ENCODE peak calls at places on chromosomes 3 and 15, in five cellular contexts. G is endodermal cell, M is breast epithelium, Z is brain microvascular endothelial cell, O is colonic mucosa. F is an unnamed sample.

GRCh38 chr3:184171562-184171961 is 3.1 kb upstream of the AP2M1 start:
- DNase-seq in Z (peak; percentile 79), O (no peak), G (peak; percentile 49), M (no peak), F (peak; percentile 60)

GRCh38 chr15:45703670-45704328 is 69.0 kb downstream of the SQOR start:
- DNase-seq in O (no peak), M (no peak), G (peak; percentile 79), Z (no peak), F (no peak)

GRCh38 chr3:194032828-194033435 is 103.0 kb upstream of the HES1 start:
- DNase-seq in O (no peak), M (no peak), Z (no peak), G (peak; percentile 82), F (no peak)

GRCh38 chr3:3126477-3127431 is at the start of gene TRNT1:
- DNase-seq in Z (peak; percentile 88), M (peak; percentile 97), O (peak; percentile 96), G (peak; percentile 97), F (peak; percentile 98)

GRCh38 chr15:77519540-77519939 is 98.9 kb downstream of the HMG20A start:
- DNase-seq in M (no peak), O (no peak), Z (no peak), G (peak; percentile 26), F (no peak)

GRCh38 chr3:124333931-124334640 is 342.2 kb upstream of the ROPN1 start:
- DNase-seq in M (no peak), O (no peak), Z (no peak), G (peak; percentile 49), F (no peak)

GRCh38 chr3:129507181-129507831 is 21.1 kb upstream of the RHO start:
- DNase-seq in O (no peak), M (peak; percentile 63), Z (no peak), G (no peak), F (no peak)

GRCh38 chr3:177358085-177358967 is 161.0 kb upstream of the TBL1XR1 start:
- DNase-seq in G (peak; percentile 93), M (peak; percentile 67), O (peak; percentile 83), Z (peak; percentile 80), F (peak; percentile 96)

GRCh38 chr15:40038267-40038653 is 721 bp downstream of the SRP14 start:
- DNase-seq in M (no peak), G (no peak), O (no peak), Z (no peak), F (peak; percentile 41)

GRCh38 chr3:133124511-133124910 is 86.3 kb downstream of the TMEM108 start:
- DNase-seq in O (no peak), M (no peak), Z (no peak), G (no peak), F (peak; percentile 37)

GRCh38 chr3:78337801-78338211 is 1297.9 kb downstream of the ROBO2 start:
- DNase-seq in O (no peak), Z (no peak), G (no peak), M (no peak), F (no peak)

GRCh38 chr15:89674526-89674925 is 4.6 kb downstream of the PLIN1 start:
- DNase-seq in G (no peak), M (no peak), Z (no peak), O (no peak), F (no peak)

GRCh38 chr15:97521894-97522293 is 438.6 kb upstream of the ARRDC4 start:
- DNase-seq in O (no peak), Z (no peak), G (no peak), M (no peak), F (peak; percentile 61)

GRCh38 chr3:127754411-127755304 is 67.7 kb downstream of the MGLL start:
- DNase-seq in M (no peak), Z (no peak), O (no peak), G (no peak), F (no peak)

GRCh38 chr15:40065166-40065565 is 26.2 kb upstream of the SRP14 start:
- DNase-seq in O (no peak), M (no peak), G (no peak), Z (no peak), F (no peak)

GRCh38 chr3:89395441-89395840 is 288.0 kb downstream of the EPHA3 start:
- DNase-seq in O (no peak), Z (no peak), G (no peak), M (no peak), F (no peak)

GRCh38 chr15:71115567-71116351 is 488 bp downstream of the THSD4 start:
- DNase-seq in Z (peak; percentile 41), O (peak; percentile 72), M (peak; percentile 64), G (peak; percentile 82), F (peak; percentile 67)

GRCh38 chr3:129697229-129697970 is 90.9 kb upstream of the PLXND1 start:
- DNase-seq in M (no peak), O (no peak), Z (no peak), G (no peak), F (no peak)

GRCh38 chr15:80068578-80068977 is 9.1 kb downstream of the ZFAND6 start:
- DNase-seq in Z (no peak), O (no peak), M (no peak), G (no peak), F (no peak)

GRCh38 chr3:183664913-183665381 is 29.5 kb downstream of the KLHL24 start:
- DNase-seq in O (no peak), M (no peak), Z (peak; percentile 71), G (no peak), F (peak; percentile 94)

GRCh38 chr3:182501861-182502260 is 291.4 kb upstream of the ATP11B start:
- DNase-seq in Z (no peak), G (no peak), M (no peak), O (no peak), F (no peak)

DNA sequence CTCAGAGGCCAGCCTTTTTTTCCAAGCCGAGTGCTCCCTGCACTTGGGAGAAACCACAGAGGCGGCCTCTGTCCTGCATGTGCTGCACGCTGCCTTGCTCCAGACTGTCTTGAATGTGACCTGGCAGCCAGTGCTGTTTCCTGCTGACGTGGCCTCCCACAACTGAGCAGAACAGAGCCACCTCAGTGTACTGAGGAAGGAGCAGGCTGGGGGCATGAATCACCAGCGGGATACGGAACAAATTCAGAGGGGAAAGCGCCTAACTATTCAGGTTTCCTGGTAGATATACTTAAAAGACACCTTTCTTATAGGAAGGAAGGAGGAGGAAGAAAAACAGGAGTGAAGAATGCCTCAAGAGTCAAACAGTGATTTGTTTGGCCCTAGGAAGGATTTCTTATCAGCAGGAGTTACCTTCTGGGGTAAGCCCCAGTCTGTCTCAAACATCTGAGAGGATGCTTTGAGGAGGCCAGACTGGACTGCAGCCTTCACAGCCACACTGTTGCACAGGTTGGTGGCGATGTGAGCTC is 114.0 kb downstream of the FNDC3B start:
- DNase-seq in O (peak; percentile 86), M (peak; percentile 82), G (peak; percentile 59), Z (peak; percentile 100), F (peak; percentile 59)
- H3K27ac ChIP-seq in O (peak overlapping the region; percentile 73), M (peak overlapping the region; percentile 96), G (peak overlapping the region; percentile 72), Z (peak overlapping the region; percentile 92), F (peak overlapping the region; percentile 84)

GRCh38 chr3:169150874-169151273 is 512.6 kb downstream of the MECOM start:
- DNase-seq in Z (no peak), O (no peak), M (no peak), G (no peak), F (no peak)

GRCh38 chr3:169153614-169154013 is 509.9 kb downstream of the MECOM start:
- DNase-seq in Z (no peak), O (no peak), M (no peak), G (no peak), F (no peak)

GRCh38 chr3:169150343-169150742 is 513.2 kb downstream of the MECOM start:
- DNase-seq in G (no peak), Z (no peak), O (no peak), M (no peak), F (no peak)

GRCh38 chr3:169149349-169149890 is 514.1 kb downstream of the MECOM start:
- DNase-seq in M (peak; percentile 78), G (peak; percentile 95), Z (peak; percentile 67), O (peak; percentile 88), F (peak; percentile 94)

GRCh38 chr3:169152319-169152718 is 511.2 kb downstream of the MECOM start:
- DNase-seq in M (no peak), Z (no peak), G (no peak), O (peak; percentile 46), F (no peak)
- TF ChIP-seq CTCF in M (no peak), Z (no peak), G (no peak), O (no peak), F (no peak)

GRCh38 chr3:120597445-120598049 is 1.4 kb downstream of the NDUFB4 start:
- DNase-seq in G (no peak), O (no peak), M (no peak), Z (no peak), F (no peak)
- H3K4me3 ChIP-seq in G (peak overlapping the region; percentile 98), O (peak overlapping the region; percentile 64), M (peak overlapping the region; percentile 80), Z (peak overlapping the region; percentile 40), F (peak overlapping the region; percentile 65)

DNA sequence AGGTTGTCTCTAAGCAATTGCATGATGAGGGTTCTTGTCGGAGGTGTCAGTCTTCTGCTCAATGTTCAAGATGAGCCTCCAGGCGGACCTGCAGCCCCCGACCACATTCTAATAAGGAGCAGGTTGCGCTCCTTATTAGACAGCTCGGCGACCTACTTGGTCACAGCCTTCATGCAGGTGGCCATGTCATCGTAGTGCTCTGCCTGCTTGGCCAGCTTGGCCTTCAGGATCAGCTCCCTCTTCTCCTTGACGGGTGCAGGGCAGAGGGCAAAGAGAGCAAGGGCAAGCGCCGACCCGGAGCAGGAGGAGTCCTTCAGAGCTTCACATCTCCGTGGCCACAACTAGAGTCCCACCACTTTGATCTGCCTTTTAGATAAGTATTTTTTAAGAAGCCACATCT is 113.5 kb downstream of the RASA2 start:
- DNase-seq in O (no peak), M (no peak), Z (no peak), G (no peak), F (no peak)
- H3K27ac ChIP-seq in O (no peak overlapping the region), M (no peak overlapping the region), Z (no peak overlapping the region), G (no peak overlapping the region), F (no peak overlapping the region)

GRCh38 chr3:141253811-141254210 is 22.2 kb downstream of the PXYLP1 start:
- DNase-seq in Z (no peak), G (no peak), M (no peak), O (no peak), F (no peak)

GRCh38 chr3:141257971-141258370 is 26.3 kb downstream of the PXYLP1 start:
- DNase-seq in M (no peak), G (peak; percentile 38), Z (no peak), O (no peak), F (no peak)

GRCh38 chr3:141255137-141255536 is 23.5 kb downstream of the PXYLP1 start:
- DNase-seq in G (no peak), Z (no peak), O (no peak), M (no peak), F (no peak)

GRCh38 chr3:141260131-141260927 is 28.7 kb downstream of the PXYLP1 start:
- DNase-seq in M (no peak), G (peak; percentile 33), Z (no peak), O (no peak), F (no peak)

DNA sequence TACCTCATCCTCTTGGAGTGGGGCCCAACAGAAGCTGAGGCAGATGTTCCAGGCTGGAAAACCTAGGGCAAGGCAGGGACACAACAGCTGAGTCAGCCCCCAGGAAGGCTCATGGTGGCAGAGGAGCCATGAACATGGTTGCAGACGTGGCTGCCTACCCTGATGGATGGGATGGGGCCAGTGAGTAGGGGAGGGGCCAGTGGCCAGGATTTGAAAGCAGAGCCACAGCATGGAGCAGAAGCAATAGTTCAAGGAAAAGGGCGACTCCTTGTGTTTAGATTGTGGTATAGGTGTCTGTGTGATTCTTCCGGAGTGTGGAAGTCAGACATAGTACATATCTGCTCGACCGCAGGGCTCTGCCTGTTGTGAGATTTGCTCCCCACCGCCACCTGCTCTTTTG is 24.2 kb downstream of the PXYLP1 start:
- DNase-seq in G (peak; percentile 74), O (no peak), Z (no peak), M (no peak), F (peak; percentile 29)
- TF ChIP-seq CTCF in G (peak; percentile 76), O (no peak), Z (peak; percentile 40), M (no peak), F (peak; percentile 36)